ENCODE peak calls at places on chromosomes 13 and 19, in ten cellular contexts. N is BE2C; S is stimulated activated CD4-positive, alpha-beta T cell treated with anti-CD3 and anti-CD28 coated beads, Interleukin-12 subunit alpha, Interleukin-12 subunit beta, amount 100 ng/mL, for 24 hours; K is activated naive CD4-positive, alpha-beta T cell treated with anti-CD3 and anti-CD28 coated beads, Interleukin-2, amount 50 U/mL, for 16 hours; Z is iPS DF 19.7; B is HT-29; J is NCI-H2081; P is NCI-H2171; C is NB4; E is activated T-cell treated with anti-CD3 and anti-CD28 coated beads for 24 hours. M is an unnamed sample.

GRCh38 chr13:79825959-79826358 is 345.0 kb downstream of the NDFIP2 start:
- DNase-seq in N (no peak), S (no peak), K (no peak), Z (no peak), B (no peak), J (no peak), P (no peak), C (no peak), E (no peak), M (no peak)

GRCh38 chr19:3459965-3460582 is 20.3 kb downstream of the SMIM24 start:
- DNase-seq in N (no peak), S (no peak), K (no peak), Z (no peak), B (no peak), J (no peak), P (no peak), C (no peak), E (no peak), M (no peak)

GRCh38 chr13:27972619-27972877 is 3.4 kb upstream of the CDX2 start:
- DNase-seq in N (no peak), S (no peak), K (no peak), Z (no peak), B (no peak), J (no peak), P (no peak), C (no peak), E (no peak), M (no peak)

GRCh38 chr19:4172861-4173473 is 9.4 kb downstream of the SIRT6 start:
- DNase-seq in N (peak), S (peak), K (peak), Z (no peak), B (peak), J (no peak), P (peak), C (peak), E (peak), M (peak)

GRCh38 chr13:102812616-102813287 is 13.8 kb downstream of the BIVM start:
- DNase-seq in N (no peak), S (no peak), K (no peak), Z (no peak), B (no peak), J (no peak), P (no peak), C (peak), E (no peak), M (no peak)

GRCh38 chr19:57242821-57243220 is 2.4 kb downstream of the ZNF805 start:
- DNase-seq in N (no peak), S (no peak), K (no peak), Z (no peak), B (no peak), J (no peak), P (no peak), C (no peak), E (no peak), M (no peak)

GRCh38 chr13:111202149-111202548 is 87.0 kb downstream of the ARHGEF7 start:
- DNase-seq in N (no peak), S (no peak), K (no peak), Z (no peak), B (no peak), J (peak), P (no peak), C (no peak), E (no peak), M (no peak)

GRCh38 chr13:50353651-50354415 is 338.6 kb downstream of the KCNRG start:
- DNase-seq in N (no peak), S (no peak), K (no peak), Z (no peak), B (no peak), J (no peak), P (no peak), C (peak), E (no peak), M (no peak)

GRCh38 chr13:20181180-20181579 is 11.6 kb downstream of the GJB2 start:
- DNase-seq in N (no peak), S (no peak), K (no peak), Z (no peak), B (no peak), J (no peak), P (no peak), C (no peak), E (no peak), M (no peak)

GRCh38 chr19:3514930-3515329 is 8.8 kb downstream of the FZR1 start:
- DNase-seq in N (no peak), S (no peak), K (no peak), Z (no peak), B (no peak), J (no peak), P (no peak), C (no peak), E (no peak), M (no peak)

GRCh38 chr19:6947745-6948144 is 60.4 kb downstream of the ADGRE1 start:
- DNase-seq in N (no peak), S (peak), K (peak), Z (no peak), B (no peak), J (no peak), P (no peak), C (peak), E (peak), M (no peak)